ENCODE peak calls at places on chromosomes 5 and 9, in six cellular contexts. G is CD8-positive, alpha-beta T cell; E is body of pancreas; U is tibial nerve; H is fibroblast of villous mesenchyme; Z is fibroblast of mammary gland. Q is an unnamed sample.

GRCh38 chr9:82148849-82149544 is 160.4 kb downstream of the SPATA31D1 start:
- DNase-seq in G (no peak), E (no peak), U (no peak), H (peak), Z (peak), Q (peak)

GRCh38 chr9:130117816-130118632 is 54.2 kb upstream of the NCS1 start:
- DNase-seq in G (no peak), E (no peak), U (no peak), H (peak), Z (peak), Q (peak)

GRCh38 chr9:81832571-81833285 is 95.5 kb upstream of the SPATA31D4 start:
- DNase-seq in G (no peak), E (no peak), U (no peak), H (no peak), Z (no peak), Q (no peak)

GRCh38 chr5:103298557-103298956 is 40.0 kb downstream of the MACIR start:
- DNase-seq in G (no peak), E (no peak), U (no peak), H (no peak), Z (no peak), Q (no peak)

GRCh38 chr9:21060919-21061561 is 16.7 kb downstream of the IFNB1 start:
- DNase-seq in G (no peak), E (no peak), U (no peak), H (peak), Z (peak), Q (no peak)

GRCh38 chr9:98550206-98550820 is 158.4 kb downstream of the GABBR2 start:
- DNase-seq in G (no peak), E (no peak), U (no peak), H (no peak), Z (peak), Q (peak)

GRCh38 chr5:164230341-164230740 is 724.9 kb downstream of the MAT2B start:
- DNase-seq in G (no peak), E (no peak), U (no peak), H (no peak), Z (no peak), Q (no peak)

GRCh38 chr5:172816887-172817418 is 17.1 kb upstream of the ERGIC1 start:
- DNase-seq in G (no peak), E (no peak), U (peak), H (peak), Z (peak), Q (peak)

GRCh38 chr9:37667706-37668672 is 17.2 kb downstream of the FRMPD1 start:
- DNase-seq in G (no peak), E (no peak), U (no peak), H (no peak), Z (no peak), Q (no peak)

GRCh38 chr9:446074-446699 is 231.5 kb downstream of the DOCK8 start:
- DNase-seq in G (no peak), E (no peak), U (no peak), H (no peak), Z (no peak), Q (no peak)

GRCh38 chr5:78776637-78777036 is 128.1 kb upstream of the LHFPL2 start:
- DNase-seq in G (no peak), E (no peak), U (no peak), H (no peak), Z (peak), Q (no peak)

GRCh38 chr9:2281803-2282185 is 266.6 kb downstream of the SMARCA2 start:
- DNase-seq in G (no peak), E (no peak), U (no peak), H (peak), Z (no peak), Q (no peak)

GRCh38 chr5:29960323-29960722 is 1233.2 kb upstream of the CDH6 start:
- DNase-seq in G (no peak), E (no peak), U (no peak), H (no peak), Z (no peak), Q (no peak)

GRCh38 chr5:29963956-29964355 is 1229.5 kb upstream of the CDH6 start:
- DNase-seq in G (no peak), E (no peak), U (no peak), H (no peak), Z (no peak), Q (no peak)
- TF ChIP-seq CTCF in G (no peak), E (no peak), U (no peak), H (no peak), Z (no peak), Q (no peak)

GRCh38 chr9:34591911-34592866 is 2.7 kb upstream of the CNTFR start:
- DNase-seq in G (no peak), E (no peak), U (no peak), H (no peak), Z (no peak), Q (no peak)
- H3K4me3 ChIP-seq in G (peak), E (no peak), U (peak), H (no peak), Z (no peak), Q (no peak)

GRCh38 chr9:35756743-35757526 is 2.9 kb upstream of the MSMP start:
- DNase-seq in G (peak), E (peak), U (no peak), H (no peak), Z (no peak), Q (no peak)
- TF ChIP-seq CTCF in G (peak), E (no peak), U (no peak), H (no peak), Z (no peak), Q (no peak)

GRCh38 chr5:126385509-126385908 is 37.7 kb upstream of the GRAMD2B start:
- DNase-seq in G (no peak), E (no peak), U (no peak), H (no peak), Z (no peak), Q (no peak)

GRCh38 chr5:126386146-126386545 is 37.1 kb upstream of the GRAMD2B start:
- DNase-seq in G (no peak), E (no peak), U (no peak), H (no peak), Z (peak), Q (no peak)

GRCh38 chr5:126384985-126385384 is 38.2 kb upstream of the GRAMD2B start:
- DNase-seq in G (no peak), E (no peak), U (no peak), H (peak), Z (peak), Q (peak)

GRCh38 chr5:126383246-126383645 is 40.0 kb upstream of the GRAMD2B start:
- DNase-seq in G (no peak), E (no peak), U (no peak), H (no peak), Z (no peak), Q (no peak)

DNA sequence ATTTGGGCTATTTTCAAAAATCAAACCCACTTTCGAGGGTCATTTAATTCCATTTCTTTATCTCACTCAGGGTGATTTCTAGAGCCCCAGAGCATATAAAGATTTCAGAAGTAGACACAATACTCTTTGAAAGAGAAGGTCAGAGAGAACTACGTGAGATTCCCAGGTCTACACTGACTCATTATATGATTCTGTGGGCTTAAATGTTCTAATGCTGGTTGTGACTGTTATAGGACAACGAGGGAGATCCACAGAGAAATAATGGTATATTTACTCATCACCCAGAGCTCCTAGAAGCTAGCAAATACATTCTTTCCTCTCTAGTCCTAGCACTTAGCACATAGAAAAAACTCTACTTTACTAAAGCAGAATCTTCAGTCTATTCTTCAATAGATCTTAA is 39.5 kb upstream of the GRAMD2B start:
- DNase-seq in G (no peak), E (no peak), U (no peak), H (no peak), Z (no peak), Q (no peak)
- H3K4me3 ChIP-seq in G (no peak), E (no peak), U (no peak), H (no peak), Z (no peak), Q (no peak)

DNA sequence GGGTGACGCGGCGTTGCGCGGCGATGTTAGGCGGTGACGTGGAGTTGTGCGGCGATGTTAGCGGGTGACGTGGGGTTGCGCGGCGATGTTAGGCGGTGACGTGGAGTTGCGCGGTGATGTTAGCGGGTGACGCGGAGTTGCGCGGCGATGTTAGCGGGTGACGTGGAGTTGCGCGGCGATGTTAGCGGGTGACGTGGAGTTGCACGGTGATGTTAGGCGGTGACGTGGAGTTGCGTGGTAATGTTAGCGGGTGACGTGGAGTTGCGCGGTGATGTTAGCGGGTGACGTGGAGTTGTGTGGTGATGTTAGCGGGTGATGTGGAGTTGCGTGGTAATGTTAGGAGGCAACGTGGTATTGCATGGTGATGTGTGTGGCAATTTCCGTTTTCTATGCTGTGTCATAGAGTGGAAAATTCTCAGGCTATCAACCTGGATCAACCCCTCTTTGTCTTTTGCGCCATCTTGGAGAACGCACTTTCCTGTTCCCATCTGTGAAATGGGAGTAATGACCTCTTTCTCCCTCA is 76.0 kb downstream of the ANKRD33B start:
- DNase-seq in G (no peak), E (no peak), U (no peak), H (no peak), Z (no peak), Q (no peak)
- TF ChIP-seq CTCF in G (no peak), E (no peak), U (no peak), H (no peak), Z (no peak), Q (no peak)

DNA sequence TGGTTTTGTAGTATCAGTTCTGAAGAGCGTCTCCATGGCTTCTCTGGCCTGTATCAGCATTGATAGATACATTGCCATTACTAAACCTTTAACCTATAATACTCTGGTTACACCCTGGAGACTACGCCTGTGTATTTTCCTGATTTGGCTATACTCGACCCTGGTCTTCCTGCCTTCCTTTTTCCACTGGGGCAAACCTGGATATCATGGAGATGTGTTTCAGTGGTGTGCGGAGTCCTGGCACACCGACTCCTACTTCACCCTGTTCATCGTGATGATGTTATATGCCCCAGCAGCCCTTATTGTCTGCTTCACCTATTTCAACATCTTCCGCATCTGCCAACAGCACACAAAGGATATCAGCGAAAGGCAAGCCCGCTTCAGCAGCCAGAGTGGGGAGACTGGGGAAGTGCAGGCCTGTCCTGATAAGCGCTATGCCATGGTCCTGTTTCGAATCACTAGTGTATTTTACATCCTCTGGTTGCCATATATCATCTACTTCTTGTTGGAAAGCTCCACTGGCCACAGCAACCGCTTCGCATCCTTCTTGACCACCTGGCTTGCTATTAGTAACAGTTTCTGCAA is 1.5 kb downstream of the GPR21 start:
- DNase-seq in G (no peak), E (no peak), U (no peak), H (no peak), Z (no peak), Q (no peak)
- H3K4me3 ChIP-seq in G (no peak), E (no peak), U (peak), H (no peak), Z (no peak), Q (no peak)

GRCh38 chr5:120106912-120107525 is 357.1 kb upstream of the PRR16 start:
- DNase-seq in G (no peak), E (no peak), U (no peak), H (no peak), Z (no peak), Q (no peak)
- TF ChIP-seq CTCF in G (peak), E (no peak), U (no peak), H (no peak), Z (no peak), Q (no peak)

GRCh38 chr5:968953-969352 is 39.6 kb upstream of the NKD2 start:
- DNase-seq in G (no peak), E (no peak), U (no peak), H (no peak), Z (no peak), Q (no peak)
- H3K4me3 ChIP-seq in G (no peak), E (no peak), U (no peak), H (no peak), Z (no peak), Q (no peak)

GRCh38 chr5:59038169-59039002 is 455.5 kb downstream of the RAB3C start:
- DNase-seq in G (no peak), E (no peak), U (no peak), H (peak), Z (peak), Q (no peak)
- TF ChIP-seq CTCF in G (no peak), E (no peak), U (no peak), H (no peak), Z (no peak), Q (no peak)

DNA sequence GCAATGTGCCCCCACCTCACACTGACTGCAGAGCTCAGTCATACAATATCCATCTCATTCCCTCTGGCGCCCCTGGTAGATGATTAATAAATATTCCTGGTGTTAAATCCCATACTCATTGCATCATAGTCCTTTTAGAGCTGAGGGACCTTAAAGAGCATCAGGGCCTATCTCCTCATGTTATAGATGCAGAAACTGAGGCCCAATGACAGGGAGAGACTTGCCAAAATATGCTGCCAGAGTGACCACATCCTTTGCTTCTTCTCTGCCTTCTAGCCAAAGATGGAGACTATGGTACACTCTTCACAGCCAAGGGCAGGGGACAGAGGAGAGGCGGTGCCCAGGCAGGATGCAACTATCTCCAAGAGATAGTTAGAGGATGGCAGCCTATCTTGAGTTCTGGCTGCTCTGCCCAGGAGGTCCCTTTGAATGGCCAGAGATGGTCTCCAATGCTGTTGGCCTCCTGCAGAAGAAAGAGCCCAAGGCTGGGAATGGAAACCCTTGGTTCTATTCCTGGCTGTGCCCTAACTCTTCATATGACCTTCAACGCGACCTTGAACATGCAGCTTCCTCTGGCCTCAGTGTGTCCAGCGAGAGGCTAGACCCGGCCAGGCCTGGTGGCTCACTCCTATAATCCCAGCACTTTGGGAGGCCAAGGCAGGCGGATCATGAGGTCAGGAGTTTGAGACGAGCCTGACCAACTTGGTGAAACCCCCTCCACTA is 36.3 kb upstream of the IL17B start:
- DNase-seq in G (no peak), E (no peak), U (no peak), H (peak), Z (peak), Q (no peak)
- H3K4me3 ChIP-seq in G (no peak), E (no peak), U (no peak), H (no peak), Z (no peak), Q (no peak)